ENCODE peak calls at places on chromosomes 13 and 19, in five cellular contexts. W is stomach, F is upper lobe of left lung, L is ovary, I is heart left ventricle. X is an unnamed sample. For H3K4me1, the result is how much of the 10 kb centered on the place peaks cover.

GRCh38 chr13:90615767-90616166 is 731.7 kb upstream of the MIR17HG start:
- DNase-seq in W (no peak), F (no peak), L (no peak), I (no peak), X (no peak)

GRCh38 chr19:57559008-57559403 is 657 bp downstream of the ZNF550 start:
- DNase-seq in F (peak), I (no peak), W (no peak), L (peak), X (no peak)

GRCh38 chr19:6232567-6232966 is 47.2 kb downstream of the MLLT1 start:
- DNase-seq in L (peak), W (no peak), F (no peak), I (no peak), X (no peak)

GRCh38 chr13:46679369-46680180 is 117.4 kb downstream of the ESD start:
- DNase-seq in W (no peak), I (no peak), F (no peak), L (peak), X (no peak)

GRCh38 chr13:99303863-99304521 is 3.2 kb downstream of the GPR183 start:
- DNase-seq in L (no peak), F (peak), W (no peak), I (no peak), X (no peak)

GRCh38 chr19:9321338-9321737 is 2.6 kb upstream of the ZNF559 start:
- DNase-seq in W (no peak), I (peak), L (no peak), F (no peak), X (no peak)

GRCh38 chr19:41295506-41295905 is 14.5 kb upstream of the CCDC97 start:
- DNase-seq in W (no peak), F (peak), I (no peak), L (no peak), X (no peak)

GRCh38 chr13:79501538-79502232 is 20.7 kb downstream of the NDFIP2 start:
- DNase-seq in F (no peak), W (no peak), I (no peak), L (no peak), X (no peak)

GRCh38 chr13:93496985-93497673 is 270.5 kb downstream of the GPC6 start:
- DNase-seq in W (no peak), I (no peak), F (no peak), L (no peak), X (no peak)

GRCh38 chr19:27792576-27793127 is 1420.3 kb downstream of the UQCRFS1 start:
- DNase-seq in F (no peak), L (no peak), I (no peak), W (no peak), X (no peak)

GRCh38 chr19:47549341-47549768 is 23.6 kb downstream of the ZNF541 start:
- DNase-seq in L (no peak), I (no peak), W (no peak), F (peak), X (no peak)

GRCh38 chr19:47264629-47265028 is 8.3 kb downstream of the CCDC9 start:
- DNase-seq in W (no peak), F (no peak), L (no peak), I (no peak), X (no peak)

GRCh38 chr13:95301947-95302386 is 716 bp upstream of the ABCC4 start:
- DNase-seq in I (no peak), W (no peak), F (no peak), L (no peak), X (no peak)

GRCh38 chr19:30388819-30389218 is 16.6 kb downstream of the ZNF536 start:
- DNase-seq in W (no peak), I (no peak), F (no peak), L (no peak), X (no peak)

GRCh38 chr13:40534456-40534855 is 132.0 kb downstream of the FOXO1 start:
- DNase-seq in L (no peak), F (no peak), W (no peak), I (no peak), X (no peak)

GRCh38 chr19:6738726-6739389 is 622 bp upstream of the TRIP10 start:
- DNase-seq in W (peak), F (no peak), I (peak), L (peak), X (peak)

GRCh38 chr13:113044431-113045114 is 61.0 kb upstream of the F7 start:
- DNase-seq in F (no peak), L (no peak), I (peak), W (no peak), X (no peak)

GRCh38 chr13:93714171-93714570 is 487.6 kb downstream of the GPC6 start:
- DNase-seq in W (no peak), F (no peak), I (no peak), L (no peak), X (no peak)

GRCh38 chr19:38095411-38096308 is 128.4 kb downstream of the DPF1 start:
- DNase-seq in F (peak), I (peak), W (peak), L (peak), X (peak)

GRCh38 chr19:53101518-53101917 is 1.7 kb downstream of the ZNF160 start:
- DNase-seq in F (no peak), I (no peak), W (no peak), L (no peak), X (no peak)

GRCh38 chr19:279231-279630 is 12.0 kb downstream of the PLPP2 start:
- DNase-seq in I (no peak), W (no peak), L (no peak), F (no peak), X (no peak)

GRCh38 chr13:31063734-31064133 is 98.0 kb downstream of the HSPH1 start:
- DNase-seq in F (no peak), W (no peak), L (no peak), I (no peak), X (no peak)

GRCh38 chr19:10433131-10433536 is 12.8 kb downstream of the PDE4A start:
- DNase-seq in I (no peak), W (peak), F (no peak), L (no peak), X (no peak)

GRCh38 chr13:50085063-50085462 is 69.8 kb downstream of the KCNRG start:
- DNase-seq in W (no peak), I (no peak), F (no peak), L (no peak), X (no peak)

GRCh38 chr13:19071161-19071936 is 110.3 kb downstream of the TUBA3C start:
- DNase-seq in F (no peak), L (peak), W (no peak), I (no peak), X (no peak)

GRCh38 chr13:30738526-30738925 is 3.2 kb downstream of the ALOX5AP start:
- DNase-seq in W (no peak), F (no peak), I (no peak), L (no peak), X (no peak)

GRCh38 chr13:20340759-20341161 is 108.6 kb upstream of the GJB6 start:
- DNase-seq in I (no peak), L (no peak), F (peak), W (no peak), X (no peak)

GRCh38 chr13:106372199-106373160 is 163.0 kb downstream of the EFNB2 start:
- DNase-seq in I (no peak), F (peak), L (no peak), W (no peak), X (no peak)

GRCh38 chr13:110319774-110320509 is 12.9 kb downstream of the COL4A2 start:
- DNase-seq in I (no peak), F (no peak), L (no peak), W (no peak), X (no peak)

GRCh38 chr19:45150731-45151725 is 9.8 kb downstream of the NKPD1 start:
- DNase-seq in I (no peak), F (no peak), L (no peak), W (no peak), X (no peak)

GRCh38 chr19:12748489-12748888 is 3.1 kb upstream of the BEST2 start:
- DNase-seq in W (no peak), I (no peak), F (no peak), L (no peak), X (no peak)

GRCh38 chr19:35509861-35510625 is 3.4 kb downstream of the DMKN start:
- DNase-seq in W (peak), F (peak), L (peak), I (peak), X (peak)
- TF ChIP-seq POLR2A in W (no peak), F (no peak), L (peak), I (no peak), X (peak)

GRCh38 chr13:44661936-44662335 is 85.8 kb upstream of the TSC22D1 start:
- DNase-seq in L (no peak), I (no peak), F (no peak), W (no peak), X (no peak)
- TF ChIP-seq CTCF in L (no peak), I (no peak), F (no peak), W (no peak), X (no peak)

GRCh38 chr19:29372461-29372860 is 153.3 kb upstream of the VSTM2B start:
- DNase-seq in F (no peak), I (no peak), W (no peak), L (no peak), X (peak)
- H3K4me1 ChIP-seq in F (under half), I (under half), W (under half), L (under half), X (under half)

DNA sequence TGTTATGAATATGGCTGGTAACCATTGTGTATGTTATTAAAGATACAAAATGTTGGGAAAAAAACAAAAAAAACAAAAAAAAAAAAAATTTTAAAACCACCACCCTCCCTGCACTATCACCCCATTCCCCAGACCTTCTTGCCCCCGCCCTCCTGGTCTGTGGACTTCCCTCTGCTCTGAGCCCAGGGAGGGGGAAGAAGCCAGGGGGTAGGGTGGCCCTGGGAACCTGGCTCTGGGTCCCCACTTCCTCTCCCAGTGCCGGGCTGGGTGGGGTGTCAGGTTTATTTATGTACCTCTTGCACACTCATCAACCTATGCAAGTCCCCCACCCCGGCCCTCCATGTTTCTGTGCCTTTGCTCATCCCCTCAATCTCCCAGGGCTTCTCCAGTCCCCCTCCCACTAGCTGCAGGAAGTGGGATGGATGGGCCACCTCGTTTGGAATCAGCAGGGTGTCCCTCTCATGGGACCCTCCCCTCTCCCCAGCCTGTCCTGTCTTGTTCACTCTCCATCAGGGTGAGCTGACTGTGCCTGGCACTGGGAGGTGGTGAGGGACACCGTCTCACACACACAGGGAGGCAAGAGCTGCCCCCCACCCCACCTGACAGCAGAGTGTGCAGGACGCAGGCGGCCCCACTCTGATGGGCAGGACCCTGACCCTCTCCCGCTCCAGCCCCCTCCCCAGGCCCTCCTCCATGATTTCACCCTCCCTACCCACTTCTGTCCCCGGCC is 5.9 kb downstream of the PAF1 start:
- DNase-seq in L (no peak), I (no peak), F (no peak), W (no peak), X (no peak)
- TF ChIP-seq POLR2A in L (no peak), I (no peak), F (no peak), W (no peak), X (no peak)

GRCh38 chr13:103762523-103762922 is 696.3 kb upstream of the SLC10A2 start:
- DNase-seq in I (no peak), W (no peak), F (no peak), L (no peak), X (no peak)
- TF ChIP-seq CTCF in I (no peak), W (no peak), F (no peak), L (no peak), X (no peak)

DNA sequence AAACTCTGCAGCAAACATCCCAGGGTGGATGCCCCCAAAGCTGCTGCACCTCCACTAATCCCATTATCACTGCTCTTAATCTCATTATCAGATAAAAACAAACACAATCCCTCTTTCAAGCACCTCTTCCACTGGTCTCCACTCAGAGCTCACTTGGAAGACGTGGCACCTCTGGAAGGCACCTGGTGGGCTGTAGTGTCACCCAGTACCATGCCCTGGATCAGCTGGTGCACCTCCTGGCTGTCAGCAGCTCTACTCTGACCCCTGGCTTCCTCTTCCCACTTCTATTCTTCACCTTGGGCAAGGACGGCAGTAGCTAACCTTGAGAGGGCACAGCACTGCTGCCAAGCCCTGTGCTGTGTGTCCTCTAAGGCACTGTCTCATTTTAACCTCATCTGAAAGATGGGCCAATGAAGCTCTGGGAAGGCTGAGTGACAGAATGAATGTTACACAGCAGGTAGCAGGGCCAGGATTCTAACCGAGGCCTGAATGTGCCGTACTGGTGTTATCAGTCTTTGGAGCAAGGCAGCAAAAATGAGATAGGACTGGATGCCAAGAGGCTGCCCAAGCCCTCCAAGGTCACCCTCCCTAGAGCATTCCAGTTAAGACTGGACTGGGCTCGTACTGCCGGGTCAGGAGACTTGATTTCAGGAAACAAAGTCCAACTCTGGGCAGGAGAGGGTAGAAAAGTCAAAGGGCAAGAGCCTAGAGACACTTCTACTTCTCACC is 7.4 kb downstream of the BRD4 start:
- DNase-seq in I (no peak), F (no peak), L (no peak), W (peak), X (no peak)
- H3K4me1 ChIP-seq in I (half or more), F (half or more), L (under half), W (half or more), X (under half)

GRCh38 chr19:18174983-18175382 is 1.4 kb downstream of the IFI30 start:
- DNase-seq in L (no peak), W (no peak), I (no peak), F (no peak), X (no peak)
- TF ChIP-seq POLR2A in L (no peak), W (no peak), I (no peak), F (no peak), X (no peak)

DNA sequence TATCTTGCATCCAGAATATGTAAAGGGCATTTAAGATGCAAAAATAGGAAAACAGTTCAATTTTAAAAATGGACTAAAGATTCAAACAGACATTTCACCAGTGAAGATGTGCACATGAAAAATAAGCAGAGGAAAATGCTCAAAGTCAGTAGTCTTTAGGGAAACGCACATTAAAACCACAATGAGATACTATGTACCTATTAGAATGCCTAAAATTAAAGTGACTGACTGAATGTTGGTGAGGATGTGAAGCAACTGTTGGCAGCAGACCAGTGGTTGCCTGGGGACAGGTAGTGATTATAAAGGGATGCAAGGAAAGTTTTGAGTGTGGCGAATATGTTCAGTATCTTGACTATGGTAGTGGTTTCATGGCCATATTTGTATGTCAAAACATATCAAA is 75.2 kb downstream of the DGKH start:
- DNase-seq in F (no peak), W (no peak), I (no peak), L (no peak), X (no peak)
- TF ChIP-seq CTCF in F (no peak), W (no peak), I (no peak), L (no peak), X (no peak)

GRCh38 chr13:21347753-21348318 is 111.3 kb downstream of the ZDHHC20 start:
- DNase-seq in F (no peak), L (no peak), I (no peak), W (no peak), X (no peak)
- H3K4me1 ChIP-seq in F (under half), L (under half), I (under half), W (under half), X (under half)

GRCh38 chr19:4066176-4066606 is 508 bp downstream of the ZBTB7A start:
- DNase-seq in I (peak), W (no peak), L (peak), F (no peak), X (peak)

GRCh38 chr19:4069331-4069959 is 2.7 kb upstream of the ZBTB7A start:
- DNase-seq in F (peak), I (no peak), L (no peak), W (no peak), X (no peak)

GRCh38 chr19:4068058-4068966 is 1.6 kb upstream of the ZBTB7A start:
- DNase-seq in L (no peak), I (no peak), F (peak), W (no peak), X (no peak)

GRCh38 chr19:4066682-4067395 is at the start of gene ZBTB7A:
- DNase-seq in L (peak), I (peak), W (peak), F (peak), X (peak)

DNA sequence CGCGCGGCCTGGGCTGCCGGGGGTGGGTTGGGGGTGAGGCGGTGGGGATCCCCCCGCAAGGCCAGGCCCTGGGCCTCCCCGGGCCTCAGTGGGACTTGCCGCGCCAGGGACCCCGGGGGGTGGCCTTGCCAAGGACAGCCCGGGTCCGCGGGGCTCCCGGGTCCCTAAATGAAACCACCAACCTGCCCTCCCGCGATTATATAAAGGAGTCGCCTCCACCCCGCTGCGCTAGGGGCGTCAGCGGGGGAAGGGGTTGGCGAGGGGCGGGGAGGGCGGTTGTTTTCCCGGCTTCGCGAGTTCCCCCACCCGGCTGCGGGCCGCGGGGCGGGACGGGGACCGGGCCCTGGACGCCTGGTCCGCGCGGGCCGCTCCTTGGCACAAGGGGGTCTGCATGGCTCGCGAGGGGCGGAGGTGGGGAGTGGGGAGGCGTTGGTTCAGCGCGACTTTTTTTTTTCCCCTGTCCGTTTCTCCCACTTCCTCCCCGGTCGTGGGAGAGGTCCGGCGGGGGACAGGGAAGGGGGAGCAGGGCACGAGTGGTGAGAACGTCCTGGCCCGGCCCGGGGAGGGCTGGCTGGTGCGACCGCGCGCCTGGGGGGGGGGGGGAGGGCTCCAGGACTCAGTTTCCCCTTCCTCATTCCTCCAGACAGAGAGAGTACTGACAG is 828 bp upstream of the ZBTB7A start:
- DNase-seq in I (no peak), L (peak), W (no peak), F (peak), X (no peak)
- TF ChIP-seq POLR2A in I (peak), L (no peak), W (no peak), F (no peak), X (peak)